ENCODE peak calls at places on chromosomes 7 and 10, in nine cellular contexts. F is fibroblast of the aortic adventitia; N is GM20000; S is HT1080; V is activated naive CD8-positive, alpha-beta T cell treated with anti-CD3 and anti-CD28 coated beads, Interleukin-2, amount 50 U/mL, for 24 hours; W is neural crest cell; U is mammary epithelial cell; R is activated CD8-positive, alpha-beta memory T cell treated with anti-CD3 and anti-CD28 coated beads, Interleukin-2, amount 10 ng/mL, durations not matched to agents 7 days and 5 days; M is heart right ventricle. I is an unnamed sample.

GRCh38 chr7:4177001-4177400 is 505.1 kb upstream of the FOXK1 start:
- DNase-seq in F (no peak), N (no peak), S (no peak), V (no peak), W (no peak), U (peak; percentile 80), R (no peak), M (no peak), I (no peak)

GRCh38 chr7:156082048-156082447 is 269.8 kb upstream of the SHH start:
- DNase-seq in F (no peak), N (no peak), S (no peak), V (no peak), W (no peak), U (no peak), R (no peak), M (no peak), I (no peak)

GRCh38 chr10:132168571-132169030 is 18.1 kb upstream of the DPYSL4 start:
- DNase-seq in F (no peak), N (no peak), S (no peak), V (no peak), W (no peak), U (no peak), R (no peak), M (peak; percentile 11), I (no peak)

GRCh38 chr10:119042169-119042568 is 12.7 kb downstream of the NANOS1 start:
- DNase-seq in F (no peak), N (no peak), S (no peak), V (no peak), W (no peak), U (no peak), R (no peak), M (no peak), I (no peak)

GRCh38 chr10:96118604-96119450 is 11.3 kb upstream of the ZNF518A start:
- DNase-seq in F (no peak), N (no peak), S (no peak), V (no peak), W (no peak), U (no peak), R (no peak), M (no peak), I (no peak)

GRCh38 chr7:112022128-112022527 is 184.1 kb downstream of the DOCK4 start:
- DNase-seq in F (no peak), N (no peak), S (no peak), V (no peak), W (no peak), U (no peak), R (no peak), M (no peak), I (no peak)

GRCh38 chr7:44587843-44588711 is 6.0 kb upstream of the TMED4 start:
- DNase-seq in F (peak; percentile 83), N (peak; percentile 22), S (peak; percentile 71), V (peak; percentile 59), W (no peak), U (peak; percentile 51), R (peak; percentile 79), M (no peak), I (no peak)

GRCh38 chr7:95546647-95547046 is 49.7 kb downstream of the PDK4 start:
- DNase-seq in F (no peak), N (no peak), S (no peak), V (no peak), W (no peak), U (no peak), R (no peak), M (no peak), I (no peak)

GRCh38 chr7:41425926-41426325 is 277.0 kb downstream of the INHBA start:
- DNase-seq in F (peak; percentile 75), N (no peak), S (peak; percentile 87), V (no peak), W (no peak), U (peak; percentile 84), R (no peak), M (no peak), I (no peak)

GRCh38 chr7:22572937-22573336 is 72.9 kb upstream of the STEAP1B start:
- DNase-seq in F (peak; percentile 60), N (no peak), S (no peak), V (no peak), W (no peak), U (peak; percentile 99), R (no peak), M (no peak), I (no peak)

GRCh38 chr7:140534743-140535142 is 55.4 kb upstream of the MKRN1 start:
- DNase-seq in F (peak; percentile 85), N (no peak), S (no peak), V (no peak), W (no peak), U (no peak), R (no peak), M (peak; percentile 24), I (no peak)

GRCh38 chr10:43196131-43196980 is 58.1 kb downstream of the CSGALNACT2 start:
- DNase-seq in F (no peak), N (peak; percentile 6), S (no peak), V (no peak), W (no peak), U (no peak), R (peak; percentile 38), M (no peak), I (no peak)

GRCh38 chr7:47968852-47969774 is 10.3 kb downstream of the HUS1 start:
- DNase-seq in F (peak; percentile 74), N (peak; percentile 76), S (peak; percentile 45), V (peak; percentile 64), W (peak; percentile 82), U (no peak), R (peak; percentile 57), M (peak; percentile 64), I (no peak)

GRCh38 chr7:157537056-157537455 is 200.3 kb downstream of the DNAJB6 start:
- DNase-seq in F (no peak), N (no peak), S (no peak), V (no peak), W (no peak), U (no peak), R (no peak), M (no peak), I (no peak)

GRCh38 chr10:29962451-29962850 is 96.9 kb downstream of the JCAD start:
- DNase-seq in F (no peak), N (no peak), S (no peak), V (no peak), W (peak; percentile 9), U (no peak), R (no peak), M (no peak), I (no peak)

GRCh38 chr10:133161486-133162051 is 1.6 kb downstream of the KNDC1 start:
- DNase-seq in F (no peak), N (no peak), S (no peak), V (no peak), W (no peak), U (no peak), R (no peak), M (no peak), I (no peak)

GRCh38 chr10:7523656-7524055 is 112.8 kb upstream of the SFMBT2 start:
- DNase-seq in F (no peak), N (no peak), S (peak; percentile 15), V (no peak), W (no peak), U (peak; percentile 10), R (no peak), M (no peak), I (no peak)

GRCh38 chr7:99357701-99358490 is 16.6 kb upstream of the ARPC1B start:
- DNase-seq in F (no peak), N (no peak), S (no peak), V (no peak), W (peak; percentile 39), U (no peak), R (no peak), M (no peak), I (no peak)

GRCh38 chr7:154304740-154305679 is 252.8 kb downstream of the DPP6 start:
- DNase-seq in F (no peak), N (no peak), S (no peak), V (no peak), W (peak; percentile 3), U (no peak), R (no peak), M (no peak), I (no peak)

GRCh38 chr7:44064791-44065430 is 456 bp downstream of the PGAM2 start:
- DNase-seq in F (no peak), N (no peak), S (no peak), V (no peak), W (no peak), U (no peak), R (no peak), M (peak; percentile 25), I (no peak)